ENCODE peak calls at places on chromosomes 1 and 21, in nine cellular contexts. C is cardiac muscle cell, E is Panc1, Q is AG10803, T is keratinocyte, N is GM23248, U is mesendoderm, Z is fibroblast of lung, D is left ventricle myocardium inferior. L is an unnamed sample.

GRCh38 chr1:201553496-201554166 is 14.7 kb downstream of the NAV1 start:
- DNase-seq in C (no peak), E (no peak), Q (peak; percentile 29), T (no peak), N (peak; percentile 45), U (no peak), Z (peak; percentile 66), D (no peak), L (no peak)

GRCh38 chr1:107787299-107787698 is 177.7 kb downstream of the VAV3 start:
- DNase-seq in C (no peak), E (no peak), Q (no peak), T (no peak), N (peak; percentile 3), U (peak; percentile 55), Z (no peak), D (no peak), L (peak; percentile 39)

GRCh38 chr21:27418338-27418737 is 451.4 kb upstream of the ADAMTS5 start:
- DNase-seq in C (no peak), E (no peak), Q (peak; percentile 51), T (no peak), N (no peak), U (no peak), Z (peak; percentile 58), D (no peak), L (no peak)

GRCh38 chr1:184545601-184546000 is 158.8 kb downstream of the C1orf21 start:
- DNase-seq in C (peak; percentile 54), E (no peak), Q (peak; percentile 86), T (peak; percentile 89), N (peak; percentile 87), U (no peak), Z (peak; percentile 18), D (no peak), L (no peak)

GRCh38 chr1:2346691-2347408 is 44.5 kb downstream of the MORN1 start:
- DNase-seq in C (no peak), E (no peak), Q (no peak), T (no peak), N (no peak), U (no peak), Z (no peak), D (peak; percentile 6), L (no peak)

GRCh38 chr1:209674957-209675566 is at the start of gene G0S2:
- DNase-seq in C (peak; percentile 85), E (no peak), Q (peak; percentile 39), T (no peak), N (peak; percentile 64), U (peak; percentile 60), Z (peak; percentile 87), D (peak; percentile 86), L (peak; percentile 48)

GRCh38 chr1:155026154-155026553 is 7.4 kb downstream of the DCST2 start:
- DNase-seq in C (no peak), E (no peak), Q (no peak), T (no peak), N (no peak), U (no peak), Z (no peak), D (no peak), L (no peak)

GRCh38 chr1:12180903-12181302 is 14.1 kb downstream of the TNFRSF1B start:
- DNase-seq in C (no peak), E (no peak), Q (no peak), T (no peak), N (no peak), U (no peak), Z (no peak), D (no peak), L (no peak)

GRCh38 chr21:40853956-40854688 is 7.2 kb upstream of the DSCAM start:
- DNase-seq in C (no peak), E (no peak), Q (no peak), T (no peak), N (no peak), U (no peak), Z (no peak), D (no peak), L (no peak)

GRCh38 chr1:112783059-112783458 is 67.9 kb upstream of the PPM1J start:
- DNase-seq in C (no peak), E (no peak), Q (no peak), T (no peak), N (no peak), U (no peak), Z (no peak), D (no peak), L (no peak)

GRCh38 chr21:38958940-38959685 is 153.4 kb downstream of the ETS2 start:
- DNase-seq in C (peak; percentile 88), E (no peak), Q (peak; percentile 77), T (no peak), N (peak; percentile 82), U (no peak), Z (peak; percentile 92), D (no peak), L (no peak)

DNA sequence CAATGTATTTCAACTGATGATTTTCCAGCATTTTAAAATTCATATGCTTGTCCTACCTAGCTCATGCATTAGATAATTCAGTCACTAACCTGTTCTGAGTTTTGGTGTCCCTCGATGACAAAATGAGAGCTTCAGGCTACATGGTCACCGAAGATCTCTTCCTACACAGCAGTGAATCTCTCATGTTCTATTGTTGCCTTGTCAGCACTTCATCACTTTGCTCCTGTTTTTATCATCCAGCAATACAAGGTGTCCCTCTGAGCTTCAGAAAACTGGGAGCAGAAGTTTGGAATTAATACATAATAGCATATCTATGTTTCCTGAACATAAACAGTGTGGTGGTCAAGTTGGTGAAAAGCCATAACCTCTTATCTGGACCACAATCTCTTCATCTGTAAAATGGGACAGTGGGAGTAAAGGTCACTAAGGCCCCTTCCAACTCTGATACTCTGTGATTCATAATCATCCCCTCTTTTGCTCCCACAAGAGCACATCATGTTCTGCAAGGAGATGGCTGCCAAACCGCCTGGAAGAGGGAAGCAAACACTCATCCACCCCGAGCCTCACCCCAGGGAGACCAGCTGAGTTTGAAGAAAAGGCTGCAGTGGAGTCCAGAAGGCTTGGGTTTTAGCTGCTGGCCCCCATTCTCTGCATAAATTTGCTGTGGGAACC is 137.9 kb upstream of the F3 start:
- DNase-seq in C (peak; percentile 76), E (no peak), Q (no peak), T (no peak), N (peak; percentile 19), U (no peak), Z (no peak), D (peak; percentile 70), L (no peak)
- H3K4me3 ChIP-seq in C (no peak overlapping the region), E (no peak overlapping the region), Q (no peak overlapping the region), T (no peak overlapping the region), N (no peak overlapping the region), U (no peak overlapping the region), Z (no peak overlapping the region), D (no peak overlapping the region), L (no peak overlapping the region)

GRCh38 chr1:223363057-223363855 is 720 bp downstream of the SUSD4 start:
- DNase-seq in C (peak; percentile 63), E (no peak), Q (peak; percentile 41), T (no peak), N (peak; percentile 55), U (peak; percentile 52), Z (peak; percentile 27), D (peak; percentile 59), L (peak; percentile 14)
- H3K4me3 ChIP-seq in C (peak overlapping the region; percentile 60), E (peak overlapping the region; percentile 35), Q (peak overlapping the region; percentile 45), T (peak overlapping the region; percentile 38), N (peak overlapping the region; percentile 59), U (no peak overlapping the region), Z (peak overlapping the region; percentile 33), D (peak overlapping the region; percentile 72), L (peak overlapping the region; percentile 48)

DNA sequence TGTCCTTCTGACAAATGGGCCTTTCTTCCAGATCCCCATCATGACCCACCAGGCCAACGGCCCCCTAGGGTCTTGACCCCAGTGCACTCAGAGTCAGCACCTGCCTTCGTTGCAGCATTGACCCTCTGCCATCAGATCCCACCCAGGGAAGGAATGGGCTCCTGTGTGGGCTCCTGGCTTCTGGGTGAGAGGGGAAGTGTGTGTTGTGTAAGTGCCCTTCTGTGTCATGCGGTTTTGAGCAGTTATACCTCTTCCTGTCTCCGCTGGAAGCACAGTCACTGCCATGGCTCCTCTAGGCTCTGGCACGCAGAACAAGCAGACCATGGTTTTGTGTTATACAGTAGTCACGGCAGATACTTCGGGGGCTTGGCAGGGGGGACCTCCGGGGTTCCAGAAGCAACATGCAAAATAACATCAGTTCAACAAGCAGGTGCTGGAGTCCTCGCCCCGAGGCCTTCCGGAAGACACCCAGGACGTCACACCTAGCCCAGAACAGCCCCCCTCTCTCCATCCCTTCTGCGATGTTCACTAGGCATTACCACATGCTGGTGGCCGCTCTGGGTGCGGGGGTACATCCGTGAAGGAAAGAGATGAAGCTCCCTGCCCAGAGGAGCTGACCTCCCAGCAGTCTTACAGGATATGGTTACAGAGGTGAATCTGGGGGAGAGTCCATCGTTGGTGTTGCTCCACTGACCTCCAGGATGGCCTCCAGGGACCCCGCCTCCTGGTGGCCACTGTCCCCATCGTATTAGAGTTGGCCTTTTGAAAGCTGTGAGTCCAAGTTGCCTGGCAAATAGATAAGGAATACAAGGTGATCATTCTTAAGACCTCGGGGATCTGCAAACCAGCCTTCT is 17.4 kb upstream of the KCNAB2 start:
- DNase-seq in C (peak; percentile 28), E (no peak), Q (no peak), T (no peak), N (no peak), U (no peak), Z (no peak), D (no peak), L (peak; percentile 27)
- H3K4me3 ChIP-seq in C (no peak overlapping the region), E (no peak overlapping the region), Q (no peak overlapping the region), T (no peak overlapping the region), N (no peak overlapping the region), U (no peak overlapping the region), Z (no peak overlapping the region), D (peak overlapping the region; percentile 60), L (no peak overlapping the region)

DNA sequence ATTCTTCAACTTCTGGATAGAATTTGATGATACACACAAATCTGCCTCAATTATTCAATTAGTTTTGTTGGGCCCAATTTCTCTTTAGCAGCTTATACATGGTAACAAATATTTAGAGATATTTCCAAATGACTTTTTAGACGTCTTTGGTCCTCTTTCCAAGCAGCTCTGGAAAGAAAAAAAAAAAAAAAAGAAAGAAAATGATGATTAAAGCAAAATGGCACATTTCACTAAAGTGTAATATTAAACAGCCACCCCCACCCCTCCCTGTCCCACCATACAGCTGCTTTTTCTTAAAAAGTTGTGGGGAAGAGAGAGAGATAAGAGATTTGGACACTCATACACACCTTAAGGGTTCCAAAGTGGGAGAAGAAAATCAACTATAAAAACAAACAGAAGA is 977 bp downstream of the METTL18 start:
- DNase-seq in C (no peak), E (no peak), Q (no peak), T (no peak), N (no peak), U (no peak), Z (no peak), D (no peak), L (no peak)
- H3K4me3 ChIP-seq in C (peak overlapping the region; percentile 62), E (peak overlapping the region; percentile 96), Q (peak overlapping the region; percentile 97), T (peak overlapping the region; percentile 90), N (peak overlapping the region; percentile 99), U (no peak overlapping the region), Z (peak overlapping the region; percentile 79), D (peak overlapping the region; percentile 77), L (peak overlapping the region; percentile 75)

DNA sequence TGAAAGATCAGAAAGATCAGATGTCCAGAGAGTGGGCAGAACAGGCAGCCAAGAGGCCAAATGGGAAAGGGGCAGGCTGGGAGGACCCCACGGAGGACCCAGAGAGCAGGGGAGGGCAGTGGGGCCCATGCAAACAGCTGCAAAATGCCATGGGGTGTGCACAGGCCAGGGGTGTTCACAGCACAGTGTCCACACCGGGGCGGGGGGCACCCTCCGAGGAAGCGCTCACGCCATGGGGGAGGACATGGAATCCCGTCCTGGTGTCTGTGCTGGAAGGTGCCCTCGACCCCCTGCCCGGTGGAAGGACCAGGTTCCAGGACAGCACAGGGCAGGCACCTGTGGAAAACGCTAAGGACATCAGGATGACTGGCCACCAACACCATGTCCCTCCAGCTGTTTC is 1.5 kb downstream of the INTS11 start:
- DNase-seq in C (no peak), E (no peak), Q (no peak), T (no peak), N (no peak), U (no peak), Z (no peak), D (no peak), L (no peak)
- H3K4me3 ChIP-seq in C (no peak overlapping the region), E (no peak overlapping the region), Q (peak overlapping the region; percentile 0), T (no peak overlapping the region), N (peak overlapping the region; percentile 58), U (no peak overlapping the region), Z (peak overlapping the region; percentile 32), D (peak overlapping the region; percentile 89), L (no peak overlapping the region)